ENCODE peak calls at places on chromosomes 13 and 19, in nine cellular contexts. One of them, this sample, is unnamed.
A peak's percentile ranks its signal among the peaks of the same experiment; 100 is the strongest.

GRCh38 chr13:108426893-108427292 is 157.4 kb downstream of the TNFSF13B start:
- DNase-seq in fibroblast of mammary gland: no peak
- DNase-seq in stimulated activated naive CD8-positive, alpha-beta T cell treated with anti-CD3 and anti-CD28 coated beads, Interleukin-15, Interleukin-2, amounts not matched to agents 100 U/mL and 50 U/mL, for 24 hours: no peak
- DNase-seq in astrocyte of the spinal cord: peak; percentile 16
- DNase-seq in stimulated activated CD4-positive, alpha-beta T cell treated with anti-CD3 and anti-CD28 coated beads, Interleukin-12 subunit alpha, Interleukin-12 subunit beta, amount 100 ng/mL, for 4 hours: no peak
- DNase-seq in iPS-NIHi11: no peak
- DNase-seq in colonic mucosa: no peak
- DNase-seq in AG20443: no peak
- DNase-seq in stimulated activated CD8-positive, alpha-beta memory T cell treated with anti-CD3 and anti-CD28 coated beads, Interleukin-2, amount 100 ng/mL, for 1 hour: no peak
- DNase-seq in this sample: no peak

GRCh38 chr13:31409678-31410356 is 210.0 kb downstream of the B3GLCT start:
- DNase-seq in fibroblast of mammary gland: peak; percentile 15
- DNase-seq in stimulated activated naive CD8-positive, alpha-beta T cell treated with anti-CD3 and anti-CD28 coated beads, Interleukin-15, Interleukin-2, amounts not matched to agents 100 U/mL and 50 U/mL, for 24 hours: no peak
- DNase-seq in astrocyte of the spinal cord: peak; percentile 10
- DNase-seq in stimulated activated CD4-positive, alpha-beta T cell treated with anti-CD3 and anti-CD28 coated beads, Interleukin-12 subunit alpha, Interleukin-12 subunit beta, amount 100 ng/mL, for 4 hours: no peak
- DNase-seq in iPS-NIHi11: no peak
- DNase-seq in colonic mucosa: peak; percentile 28
- DNase-seq in AG20443: no peak
- DNase-seq in stimulated activated CD8-positive, alpha-beta memory T cell treated with anti-CD3 and anti-CD28 coated beads, Interleukin-2, amount 100 ng/mL, for 1 hour: no peak
- DNase-seq in this sample: no peak

GRCh38 chr13:113493315-113493951 is 2.9 kb upstream of the DCUN1D2 start:
- DNase-seq in fibroblast of mammary gland: peak; percentile 99
- DNase-seq in stimulated activated naive CD8-positive, alpha-beta T cell treated with anti-CD3 and anti-CD28 coated beads, Interleukin-15, Interleukin-2, amounts not matched to agents 100 U/mL and 50 U/mL, for 24 hours: no peak
- DNase-seq in astrocyte of the spinal cord: peak; percentile 96
- DNase-seq in stimulated activated CD4-positive, alpha-beta T cell treated with anti-CD3 and anti-CD28 coated beads, Interleukin-12 subunit alpha, Interleukin-12 subunit beta, amount 100 ng/mL, for 4 hours: no peak
- DNase-seq in iPS-NIHi11: no peak
- DNase-seq in colonic mucosa: peak; percentile 45
- DNase-seq in AG20443: peak; percentile 68
- DNase-seq in stimulated activated CD8-positive, alpha-beta memory T cell treated with anti-CD3 and anti-CD28 coated beads, Interleukin-2, amount 100 ng/mL, for 1 hour: no peak
- DNase-seq in this sample: no peak

GRCh38 chr13:108980237-108980636 is 350.8 kb downstream of the MYO16 start:
- DNase-seq in fibroblast of mammary gland: no peak
- DNase-seq in stimulated activated naive CD8-positive, alpha-beta T cell treated with anti-CD3 and anti-CD28 coated beads, Interleukin-15, Interleukin-2, amounts not matched to agents 100 U/mL and 50 U/mL, for 24 hours: no peak
- DNase-seq in astrocyte of the spinal cord: no peak
- DNase-seq in stimulated activated CD4-positive, alpha-beta T cell treated with anti-CD3 and anti-CD28 coated beads, Interleukin-12 subunit alpha, Interleukin-12 subunit beta, amount 100 ng/mL, for 4 hours: no peak
- DNase-seq in iPS-NIHi11: no peak
- DNase-seq in colonic mucosa: no peak
- DNase-seq in AG20443: no peak
- DNase-seq in stimulated activated CD8-positive, alpha-beta memory T cell treated with anti-CD3 and anti-CD28 coated beads, Interleukin-2, amount 100 ng/mL, for 1 hour: no peak
- DNase-seq in this sample: no peak

GRCh38 chr19:56174550-56174949 is 1.3 kb upstream of the GALP start:
- DNase-seq in fibroblast of mammary gland: no peak
- DNase-seq in stimulated activated naive CD8-positive, alpha-beta T cell treated with anti-CD3 and anti-CD28 coated beads, Interleukin-15, Interleukin-2, amounts not matched to agents 100 U/mL and 50 U/mL, for 24 hours: no peak
- DNase-seq in astrocyte of the spinal cord: no peak
- DNase-seq in stimulated activated CD4-positive, alpha-beta T cell treated with anti-CD3 and anti-CD28 coated beads, Interleukin-12 subunit alpha, Interleukin-12 subunit beta, amount 100 ng/mL, for 4 hours: no peak
- DNase-seq in iPS-NIHi11: no peak
- DNase-seq in colonic mucosa: no peak
- DNase-seq in AG20443: no peak
- DNase-seq in stimulated activated CD8-positive, alpha-beta memory T cell treated with anti-CD3 and anti-CD28 coated beads, Interleukin-2, amount 100 ng/mL, for 1 hour: no peak
- DNase-seq in this sample: no peak

GRCh38 chr19:53525922-53526321 is 12.0 kb upstream of the ZNF331 start:
- DNase-seq in fibroblast of mammary gland: no peak
- DNase-seq in stimulated activated naive CD8-positive, alpha-beta T cell treated with anti-CD3 and anti-CD28 coated beads, Interleukin-15, Interleukin-2, amounts not matched to agents 100 U/mL and 50 U/mL, for 24 hours: no peak
- DNase-seq in astrocyte of the spinal cord: no peak
- DNase-seq in stimulated activated CD4-positive, alpha-beta T cell treated with anti-CD3 and anti-CD28 coated beads, Interleukin-12 subunit alpha, Interleukin-12 subunit beta, amount 100 ng/mL, for 4 hours: no peak
- DNase-seq in iPS-NIHi11: no peak
- DNase-seq in colonic mucosa: no peak
- DNase-seq in AG20443: no peak
- DNase-seq in stimulated activated CD8-positive, alpha-beta memory T cell treated with anti-CD3 and anti-CD28 coated beads, Interleukin-2, amount 100 ng/mL, for 1 hour: no peak
- DNase-seq in this sample: no peak

GRCh38 chr19:38478273-38478971 is 44.9 kb downstream of the RYR1 start:
- DNase-seq in fibroblast of mammary gland: peak; percentile 5
- DNase-seq in stimulated activated naive CD8-positive, alpha-beta T cell treated with anti-CD3 and anti-CD28 coated beads, Interleukin-15, Interleukin-2, amounts not matched to agents 100 U/mL and 50 U/mL, for 24 hours: no peak
- DNase-seq in astrocyte of the spinal cord: no peak
- DNase-seq in stimulated activated CD4-positive, alpha-beta T cell treated with anti-CD3 and anti-CD28 coated beads, Interleukin-12 subunit alpha, Interleukin-12 subunit beta, amount 100 ng/mL, for 4 hours: no peak
- DNase-seq in iPS-NIHi11: peak; percentile 55
- DNase-seq in colonic mucosa: no peak
- DNase-seq in AG20443: no peak
- DNase-seq in stimulated activated CD8-positive, alpha-beta memory T cell treated with anti-CD3 and anti-CD28 coated beads, Interleukin-2, amount 100 ng/mL, for 1 hour: no peak
- DNase-seq in this sample: no peak

GRCh38 chr13:94548382-94549240 is 47.3 kb downstream of the TGDS start:
- DNase-seq in fibroblast of mammary gland: peak; percentile 39
- DNase-seq in stimulated activated naive CD8-positive, alpha-beta T cell treated with anti-CD3 and anti-CD28 coated beads, Interleukin-15, Interleukin-2, amounts not matched to agents 100 U/mL and 50 U/mL, for 24 hours: peak; percentile 6
- DNase-seq in astrocyte of the spinal cord: peak; percentile 47
- DNase-seq in stimulated activated CD4-positive, alpha-beta T cell treated with anti-CD3 and anti-CD28 coated beads, Interleukin-12 subunit alpha, Interleukin-12 subunit beta, amount 100 ng/mL, for 4 hours: peak; percentile 48
- DNase-seq in iPS-NIHi11: peak; percentile 70
- DNase-seq in colonic mucosa: peak; percentile 62
- DNase-seq in AG20443: no peak
- DNase-seq in stimulated activated CD8-positive, alpha-beta memory T cell treated with anti-CD3 and anti-CD28 coated beads, Interleukin-2, amount 100 ng/mL, for 1 hour: no peak
- DNase-seq in this sample: peak; percentile 57

GRCh38 chr19:55015126-55015525 is 22.9 kb downstream of the GP6 start:
- DNase-seq in fibroblast of mammary gland: no peak
- DNase-seq in stimulated activated naive CD8-positive, alpha-beta T cell treated with anti-CD3 and anti-CD28 coated beads, Interleukin-15, Interleukin-2, amounts not matched to agents 100 U/mL and 50 U/mL, for 24 hours: no peak
- DNase-seq in astrocyte of the spinal cord: no peak
- DNase-seq in stimulated activated CD4-positive, alpha-beta T cell treated with anti-CD3 and anti-CD28 coated beads, Interleukin-12 subunit alpha, Interleukin-12 subunit beta, amount 100 ng/mL, for 4 hours: no peak
- DNase-seq in iPS-NIHi11: no peak
- DNase-seq in colonic mucosa: no peak
- DNase-seq in AG20443: no peak
- DNase-seq in stimulated activated CD8-positive, alpha-beta memory T cell treated with anti-CD3 and anti-CD28 coated beads, Interleukin-2, amount 100 ng/mL, for 1 hour: no peak
- DNase-seq in this sample: no peak